ENCODE peak calls at places on chromosomes 6 and 20, in nine cellular contexts. Q is CD4-positive, alpha-beta T cell; M is astrocyte of the cerebellum; N is endothelial cell; I is OCI-LY7; D is MCF 10A; X is PC-9; W is IMR-90; P is RWPE1. F is an unnamed sample.

GRCh38 chr20:33423141-33423834 is 20.3 kb downstream of the SNTA1 start:
- DNase-seq in I (no peak), M (no peak), N (no peak), X (peak; percentile 77), P (no peak), W (peak; percentile 68), Q (no peak), D (peak; percentile 26), F (peak; percentile 61)

GRCh38 chr6:28105286-28105685 is 19.1 kb upstream of the ZSCAN16 start:
- DNase-seq in P (peak; percentile 13), Q (no peak), D (peak; percentile 20), I (peak; percentile 56), W (no peak), M (no peak), N (no peak), X (no peak), F (peak; percentile 6)

GRCh38 chr6:96223695-96224094 is 207.9 kb downstream of the FUT9 start:
- DNase-seq in W (no peak), D (no peak), Q (no peak), M (no peak), I (no peak), N (no peak), X (no peak), P (no peak), F (no peak)

GRCh38 chr6:5331860-5332442 is 70.6 kb downstream of the FARS2 start:
- DNase-seq in M (no peak), I (no peak), W (no peak), P (no peak), Q (no peak), N (no peak), D (no peak), X (no peak), F (no peak)

GRCh38 chr6:138250513-138251247 is 32.4 kb upstream of the PBOV1 start:
- DNase-seq in X (no peak), M (peak; percentile 69), N (no peak), P (peak; percentile 77), I (no peak), Q (no peak), W (peak; percentile 5), D (peak; percentile 80), F (peak; percentile 15)

GRCh38 chr6:68468244-68468884 is 166.7 kb upstream of the ADGRB3 start:
- DNase-seq in Q (no peak), I (peak; percentile 2), D (peak; percentile 11), W (no peak), M (no peak), P (no peak), X (no peak), N (peak; percentile 32), F (no peak)

GRCh38 chr6:143999406-143999805 is 8.7 kb downstream of the PLAGL1 start:
- DNase-seq in I (no peak), N (no peak), D (peak; percentile 34), P (no peak), M (peak; percentile 26), Q (no peak), X (no peak), W (peak; percentile 89), F (no peak)

GRCh38 chr20:15976047-15976731 is 597.1 kb downstream of the KIF16B start:
- DNase-seq in M (no peak), P (no peak), W (no peak), I (no peak), D (no peak), N (no peak), X (no peak), Q (no peak), F (no peak)

GRCh38 chr20:341682-342081 is 5.2 kb upstream of the NRSN2 start:
- DNase-seq in D (peak; percentile 94), P (peak; percentile 85), Q (no peak), W (peak; percentile 89), M (no peak), N (no peak), I (no peak), X (peak; percentile 55), F (peak; percentile 38)

GRCh38 chr20:63095718-63096654 is 89.2 kb upstream of the BHLHE23 start:
- DNase-seq in M (no peak), X (peak; percentile 57), N (no peak), D (no peak), Q (no peak), I (no peak), P (peak; percentile 76), W (no peak), F (peak; percentile 57)

GRCh38 chr6:11179088-11179977 is 53.1 kb downstream of the NEDD9 start:
- DNase-seq in M (no peak), I (no peak), D (no peak), W (no peak), Q (no peak), N (no peak), P (no peak), X (no peak), F (peak; percentile 31)

GRCh38 chr6:70479236-70479635 is 65.9 kb downstream of the FAM135A start:
- DNase-seq in W (peak; percentile 35), D (no peak), P (no peak), M (peak; percentile 53), N (no peak), X (no peak), I (no peak), Q (no peak), F (no peak)

GRCh38 chr6:27650620-27651370 is 177.9 kb upstream of the ZNF184 start:
- DNase-seq in M (no peak), Q (no peak), I (no peak), D (peak; percentile 83), N (peak; percentile 78), P (no peak), X (peak; percentile 72), W (peak; percentile 35), F (peak; percentile 83)

GRCh38 chr6:18308070-18308735 is 43.9 kb upstream of the DEK start:
- DNase-seq in M (peak; percentile 40), W (peak; percentile 89), D (no peak), P (no peak), N (no peak), X (peak; percentile 12), Q (no peak), I (no peak), F (no peak)

GRCh38 chr6:26158581-26159416 is 71.6 kb downstream of the HFE start:
- DNase-seq in X (no peak), W (peak; percentile 46), I (peak; percentile 89), Q (peak; percentile 40), M (no peak), D (peak; percentile 55), N (peak; percentile 36), P (no peak), F (peak; percentile 54)

GRCh38 chr6:131909408-131910218 is 41.6 kb downstream of the CCN2 start:
- DNase-seq in W (peak; percentile 72), M (peak; percentile 62), D (peak; percentile 86), X (peak; percentile 65), Q (peak; percentile 66), P (peak; percentile 40), I (peak; percentile 79), N (peak; percentile 84), F (peak; percentile 84)

DNA sequence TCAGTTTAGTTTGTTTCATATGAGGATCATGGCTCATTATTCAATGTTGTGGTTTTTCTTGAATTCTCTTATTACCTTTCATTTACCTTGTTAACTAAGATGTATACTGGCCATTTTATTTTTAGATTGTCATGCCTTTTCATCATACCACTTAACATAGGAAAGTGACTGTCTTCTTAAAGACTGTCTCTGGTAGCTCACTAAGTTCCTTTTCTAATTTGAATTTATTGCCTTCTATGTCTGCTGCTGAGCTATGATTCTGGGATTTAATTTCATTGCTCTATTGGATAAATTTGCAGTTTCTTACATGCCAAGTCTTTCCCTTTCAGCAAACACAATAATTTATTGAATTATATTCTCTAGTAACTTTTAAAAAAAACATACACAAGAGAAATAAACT is 49.5 kb upstream of the ANKEF1 start:
- DNase-seq in D (no peak), N (no peak), P (no peak), I (no peak), Q (no peak), X (no peak), M (no peak), W (no peak), F (no peak)
- TF ChIP-seq CTCF in D (no peak), N (no peak), P (no peak), I (no peak), Q (no peak), X (no peak), M (no peak), W (no peak), F (no peak)

GRCh38 chr20:19249515-19249914 is 37.1 kb downstream of the SLC24A3 start:
- DNase-seq in M (no peak), P (no peak), I (no peak), D (peak; percentile 38), N (no peak), X (no peak), Q (no peak), W (peak; percentile 2), F (no peak)
- TF ChIP-seq CTCF in M (no peak), P (no peak), I (peak; percentile 52), D (no peak), N (no peak), X (no peak), Q (no peak), W (no peak), F (no peak)

GRCh38 chr6:36444470-36444869 is 1.7 kb downstream of the KCTD20 start:
- DNase-seq in I (no peak), Q (no peak), W (peak; percentile 86), D (peak; percentile 56), M (peak; percentile 67), P (peak; percentile 31), N (no peak), X (no peak), F (no peak)

GRCh38 chr6:36443498-36443844 is 671 bp downstream of the KCTD20 start:
- DNase-seq in W (no peak), I (no peak), N (no peak), M (no peak), P (no peak), Q (no peak), D (no peak), X (no peak), F (no peak)

GRCh38 chr6:36445651-36446050 is 2.9 kb downstream of the KCTD20 start:
- DNase-seq in N (no peak), M (no peak), W (no peak), P (no peak), I (no peak), D (no peak), Q (no peak), X (no peak), F (no peak)

GRCh38 chr6:36442671-36443497 is at the start of the genes KCTD20 and PXT1:
- DNase-seq in N (peak; percentile 77), X (peak; percentile 88), Q (peak; percentile 69), W (peak; percentile 88), M (peak; percentile 44), D (peak; percentile 83), P (peak; percentile 79), I (peak; percentile 95), F (peak; percentile 94)

DNA sequence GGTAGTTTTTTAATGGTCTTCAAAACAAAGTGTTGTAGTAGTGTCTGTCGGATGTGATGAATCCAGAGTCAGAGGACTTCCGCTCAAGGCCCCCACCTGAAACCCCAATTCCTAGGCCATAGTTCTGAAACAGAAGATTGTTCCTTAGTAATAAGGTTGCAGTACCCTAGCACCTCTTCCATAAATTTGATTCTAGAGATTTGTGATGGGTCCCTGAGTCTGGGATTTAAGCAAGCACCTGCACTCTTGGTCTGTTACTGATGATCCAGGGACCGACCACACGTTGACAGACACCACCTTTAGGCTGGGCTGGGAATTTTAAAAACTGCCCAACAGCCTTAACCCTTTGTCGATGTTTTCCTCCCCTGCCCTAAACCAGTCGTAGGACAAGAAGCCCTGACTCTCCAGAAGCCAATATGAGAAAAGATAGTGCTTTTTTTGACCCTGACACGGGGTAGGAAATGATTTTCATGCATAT is 1.2 kb downstream of the KCTD20 start:
- DNase-seq in X (peak; percentile 10), I (peak; percentile 52), D (peak; percentile 55), P (peak; percentile 48), N (peak; percentile 14), W (peak; percentile 31), M (no peak), Q (no peak), F (peak; percentile 35)
- TF ChIP-seq CTCF in X (peak; percentile 48), I (peak; percentile 73), D (peak; percentile 8), P (peak; percentile 15), N (no peak), W (no peak), M (no peak), Q (no peak), F (peak; percentile 55)

GRCh38 chr6:14887986-14888574 is 357.8 kb upstream of the JARID2 start:
- DNase-seq in N (no peak), Q (no peak), M (no peak), D (no peak), X (no peak), W (no peak), I (no peak), P (no peak), F (no peak)
- TF ChIP-seq CTCF in N (no peak), Q (no peak), M (no peak), D (no peak), X (no peak), W (no peak), I (no peak), P (no peak), F (no peak)

F was measured in Calu3.